ENCODE peak calls at places on chromosome 5, in eight cellular contexts. Y is BJ; B is lower lobe of right lung; O is PC-3; P is CD8-positive, alpha-beta T cell; W is small intestine; M is NB4; X is heart right ventricle. S is an unnamed sample.

GRCh38 chr5:139676406-139676805 is 28.3 kb downstream of the CXXC5 start:
- DNase-seq in O (no peak), B (no peak), M (no peak), W (no peak), P (no peak), Y (no peak), X (no peak), S (no peak)

GRCh38 chr5:157148734-157149615 is 6.3 kb upstream of the MED7 start:
- DNase-seq in M (peak; percentile 70), X (no peak), B (no peak), Y (no peak), P (peak; percentile 87), W (peak; percentile 77), O (peak; percentile 95), S (peak; percentile 74)

GRCh38 chr5:65047948-65048690 is 279.4 kb downstream of the CWC27 start:
- DNase-seq in O (no peak), W (no peak), P (no peak), M (no peak), Y (no peak), B (no peak), X (no peak), S (no peak)

GRCh38 chr5:55916986-55917385 is 65.8 kb downstream of the IL31RA start:
- DNase-seq in Y (no peak), P (no peak), W (no peak), B (no peak), M (no peak), X (no peak), O (no peak), S (no peak)

GRCh38 chr5:146890733-146891440 is 12.3 kb upstream of the PPP2R2B start:
- DNase-seq in O (no peak), B (no peak), X (no peak), W (no peak), Y (no peak), M (peak; percentile 15), P (no peak), S (no peak)

GRCh38 chr5:171808453-171808852 is 22.8 kb downstream of the SMIM23 start:
- DNase-seq in O (no peak), W (no peak), B (no peak), X (no peak), Y (no peak), M (no peak), P (no peak), S (no peak)

GRCh38 chr5:172051643-172052362 is 45.4 kb upstream of the FBXW11 start:
- DNase-seq in X (no peak), O (peak; percentile 12), M (no peak), P (peak; percentile 36), W (no peak), B (no peak), Y (no peak), S (no peak)

GRCh38 chr5:2134543-2135299 is 252.0 kb upstream of the IRX4 start:
- DNase-seq in B (no peak), P (no peak), W (no peak), X (no peak), M (no peak), Y (no peak), O (peak; percentile 49), S (no peak)

GRCh38 chr5:128252794-128253193 is 169.2 kb downstream of the SLC12A2 start:
- DNase-seq in W (no peak), P (no peak), B (no peak), X (no peak), O (no peak), M (no peak), Y (no peak), S (no peak)

GRCh38 chr5:91469517-91470165 is 86.5 kb upstream of the ARRDC3 start:
- DNase-seq in M (peak; percentile 82), P (no peak), W (no peak), B (no peak), Y (no peak), X (no peak), O (peak; percentile 65), S (no peak)

GRCh38 chr5:166907314-166907713 is 1384.1 kb upstream of the WWC1 start:
- DNase-seq in P (no peak), O (peak; percentile 8), X (no peak), M (no peak), Y (no peak), B (no peak), W (no peak), S (no peak)

GRCh38 chr5:13244151-13244550 is 700.3 kb downstream of the DNAH5 start:
- DNase-seq in O (no peak), M (no peak), B (no peak), Y (no peak), X (no peak), W (no peak), P (no peak), S (no peak)

GRCh38 chr5:173456751-173457171 is 128.5 kb upstream of the STC2 start:
- DNase-seq in P (no peak), W (no peak), Y (no peak), O (peak; percentile 98), B (no peak), M (peak; percentile 92), X (no peak), S (no peak)

DNA sequence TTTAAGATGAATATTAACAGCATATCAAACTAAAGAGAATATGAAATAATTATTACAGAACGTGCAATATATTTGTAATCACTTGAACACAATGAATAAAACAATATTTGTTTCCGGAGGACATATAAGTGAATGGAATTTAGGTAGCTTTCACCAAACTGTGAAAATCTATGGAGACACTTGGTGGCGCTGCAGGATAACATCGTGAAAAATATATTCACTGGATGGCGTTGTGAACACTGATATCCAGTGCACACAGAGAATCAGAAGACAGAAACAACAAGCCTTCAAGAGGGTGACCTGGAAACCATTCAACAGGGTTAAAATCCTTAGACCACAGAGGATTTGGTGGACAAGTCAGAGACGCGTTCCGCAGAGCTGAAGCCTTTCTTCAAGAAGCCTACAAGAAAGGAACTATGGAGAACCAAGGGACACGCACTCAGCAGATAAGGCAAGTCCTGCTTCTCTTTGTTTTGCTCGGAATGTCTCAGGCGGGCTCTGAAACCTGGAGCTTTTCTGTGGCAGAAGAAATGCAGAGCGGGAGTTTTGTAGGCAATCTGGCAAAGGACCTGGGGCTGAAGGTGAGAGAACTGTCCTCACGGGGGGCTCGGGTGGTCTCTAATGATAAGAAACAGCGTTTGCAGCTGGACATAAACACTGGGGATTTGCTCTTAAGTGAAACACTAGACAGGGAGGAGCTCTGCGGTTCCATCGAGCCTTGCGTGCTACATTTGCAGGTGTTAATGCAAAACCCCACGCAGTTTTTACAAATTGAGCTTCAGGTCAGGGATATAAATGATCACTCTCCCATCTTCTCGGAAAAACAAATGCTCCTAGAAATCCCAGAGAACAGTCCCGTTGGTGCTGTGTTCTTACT is at the start of gene PCDHB11:
- DNase-seq in B (no peak), M (peak; percentile 34), Y (no peak), X (no peak), W (no peak), P (no peak), O (peak; percentile 37), S (no peak)
- H3K4me3 ChIP-seq in B (no peak within 1 kb of the TSS), M (no peak within 1 kb of the TSS), Y (no peak within 1 kb of the TSS), X (peak within 1 kb of the TSS; percentile 1), W (no peak within 1 kb of the TSS), P (no peak within 1 kb of the TSS), O (no peak within 1 kb of the TSS), S (no peak within 1 kb of the TSS)

DNA sequence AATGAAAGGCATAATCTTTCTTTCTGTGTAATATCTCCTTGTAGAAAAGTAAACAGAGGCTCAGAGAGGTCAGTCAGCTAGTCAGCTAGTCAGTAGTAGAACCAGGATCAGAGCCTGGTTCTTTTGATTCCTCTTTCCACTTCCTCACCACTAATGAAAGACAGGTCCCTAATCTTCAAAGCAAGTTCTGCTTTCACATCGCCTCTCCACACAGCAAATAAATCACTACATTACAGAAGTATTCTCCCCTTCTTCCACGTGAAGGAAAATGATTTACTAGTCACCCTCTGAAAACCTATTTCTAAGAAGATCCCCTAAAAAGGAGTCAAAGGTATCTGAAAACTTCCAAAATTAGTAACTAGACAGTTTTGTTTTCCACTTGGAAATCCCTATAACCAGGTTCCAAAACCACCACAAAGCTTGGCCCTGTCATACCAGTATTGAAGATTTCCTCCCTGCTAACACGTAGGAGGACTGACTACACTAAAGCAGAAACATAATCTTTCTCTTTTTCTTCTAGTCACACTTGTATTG is 140.5 kb upstream of the TARS1 start:
- DNase-seq in M (peak; percentile 5), W (no peak), P (no peak), Y (no peak), O (no peak), X (no peak), B (no peak), S (no peak)
- H3K4me3 ChIP-seq in M (no peak overlapping the region), W (no peak overlapping the region), P (no peak overlapping the region), Y (no peak overlapping the region), O (peak overlapping the region; percentile 21), X (no peak overlapping the region), B (no peak overlapping the region), S (no peak overlapping the region)

DNA sequence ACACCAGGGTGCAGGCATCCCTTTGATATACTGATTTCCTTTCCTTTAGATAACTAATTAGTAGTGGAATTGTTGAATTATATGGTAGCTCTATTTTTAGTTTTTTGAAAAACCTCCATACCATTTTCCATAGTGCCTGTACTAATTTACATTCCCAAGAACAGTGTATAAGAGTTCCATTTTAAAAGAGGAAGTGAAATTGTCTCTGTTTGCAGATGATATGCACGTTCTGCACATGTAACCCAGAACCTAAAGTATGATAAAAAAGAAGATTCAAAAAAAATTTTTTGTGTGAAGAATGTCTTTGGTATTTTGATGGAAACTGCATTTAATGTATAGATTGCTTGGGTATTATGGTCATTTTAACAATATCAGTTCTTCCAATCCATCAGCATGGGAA is 424.0 kb upstream of the CCNH start:
- DNase-seq in B (no peak), P (no peak), X (no peak), Y (no peak), M (no peak), O (no peak), W (no peak), S (no peak)
- H3K4me3 ChIP-seq in B (no peak overlapping the region), P (no peak overlapping the region), X (no peak overlapping the region), Y (no peak overlapping the region), M (no peak overlapping the region), O (no peak overlapping the region), W (no peak overlapping the region), S (no peak overlapping the region)

GRCh38 chr5:124704594-124705284 is 41.7 kb downstream of the ZNF608 start:
- DNase-seq in P (no peak), Y (no peak), B (no peak), X (no peak), W (no peak), M (no peak), O (no peak), S (no peak)

GRCh38 chr5:124707516-124707915 is 38.9 kb downstream of the ZNF608 start:
- DNase-seq in W (no peak), M (no peak), O (no peak), Y (no peak), P (no peak), X (no peak), B (no peak), S (no peak)

GRCh38 chr5:124706729-124707361 is 39.6 kb downstream of the ZNF608 start:
- DNase-seq in Y (no peak), M (no peak), P (no peak), W (peak; percentile 44), B (peak; percentile 55), X (peak; percentile 27), O (no peak), S (no peak)

GRCh38 chr5:124705577-124705976 is 40.9 kb downstream of the ZNF608 start:
- DNase-seq in M (no peak), X (no peak), Y (no peak), W (peak; percentile 44), P (no peak), B (no peak), O (no peak), S (no peak)

DNA sequence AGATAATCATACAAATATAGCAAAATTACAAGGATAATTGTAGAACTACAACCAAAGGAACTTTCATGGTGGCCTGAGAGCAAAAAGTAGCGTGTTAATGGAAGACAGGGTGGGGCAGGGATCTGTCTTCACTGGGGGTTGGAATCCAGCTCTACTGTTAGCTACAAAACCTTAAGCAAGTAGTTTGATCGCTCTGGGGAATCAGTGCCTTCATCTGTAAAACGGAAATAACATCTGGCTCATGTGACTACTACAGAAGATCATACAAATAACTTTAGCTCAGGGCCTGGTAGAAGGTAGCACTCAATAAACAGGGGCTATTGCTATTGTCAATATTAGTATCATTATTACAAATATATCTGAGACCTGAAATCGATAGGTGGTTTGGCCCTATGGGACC is 40.4 kb downstream of the ZNF608 start:
- DNase-seq in W (no peak), B (no peak), Y (no peak), M (no peak), O (no peak), X (no peak), P (no peak), S (no peak)
- H3K4me3 ChIP-seq in W (no peak overlapping the region), B (no peak overlapping the region), Y (no peak overlapping the region), M (no peak overlapping the region), O (no peak overlapping the region), X (no peak overlapping the region), P (no peak overlapping the region), S (no peak overlapping the region)

S was measured in effector memory CD4-positive, alpha-beta T cell.